ENCODE peak calls at places on chromosomes 16 and 17, in five cellular contexts. M is WTC11, R is osteocyte, S is Kasumi-1, A is GF-D8. Q is an unnamed sample.

GRCh38 chr17:58968662-58969061 is 138.0 kb downstream of the TRIM37 start:
- DNase-seq in A (no peak), M (no peak), R (no peak), S (no peak), Q (no peak)

GRCh38 chr17:33014751-33015150 is 23.1 kb downstream of the SPACA3 start:
- DNase-seq in A (no peak), S (no peak), M (no peak), R (no peak), Q (no peak)

GRCh38 chr16:51103590-51103989 is 47.5 kb downstream of the SALL1 start:
- DNase-seq in M (no peak), A (no peak), S (no peak), R (no peak), Q (no peak)

GRCh38 chr17:74697477-74697876 is 15.2 kb downstream of the CD300LF start:
- DNase-seq in A (no peak), S (no peak), R (no peak), M (no peak), Q (no peak)

GRCh38 chr16:75044800-75045361 is 46.1 kb downstream of the ZNRF1 start:
- DNase-seq in A (peak), R (no peak), M (no peak), S (no peak), Q (no peak)

GRCh38 chr16:54407596-54407995 is 121.0 kb upstream of the IRX3 start:
- DNase-seq in S (no peak), M (no peak), A (no peak), R (no peak), Q (no peak)

GRCh38 chr16:46573008-46573833 is 48.0 kb downstream of the SHCBP1 start:
- DNase-seq in S (peak), A (peak), M (no peak), R (no peak), Q (no peak)

GRCh38 chr17:38869647-38870258 is at the start of gene LASP1:
- DNase-seq in S (peak), R (peak), A (peak), M (peak), Q (peak)

GRCh38 chr17:81399481-81400153 is 4.4 kb downstream of the BAHCC1 start:
- DNase-seq in R (no peak), M (peak), S (no peak), A (no peak), Q (no peak)